ENCODE peak calls at places on chromosomes 12 and 14, in four cellular contexts. H, K, W and P are unnamed samples.
A peak's percentile ranks its signal among the peaks of the same experiment; 100 is the strongest.

GRCh38 chr14:50333010-50333409 is 20.9 kb downstream of the DMAC2L start:
- DNase-seq in W (no peak), H (no peak), K (no peak), P (peak; percentile 75)

GRCh38 chr12:17030338-17030737 is 424.4 kb upstream of the LMO3 start:
- DNase-seq in W (no peak), K (no peak), H (no peak), P (no peak)

GRCh38 chr14:31740688-31741087 is 179.5 kb downstream of the NUBPL start:
- DNase-seq in H (no peak), W (no peak), K (no peak), P (no peak)

GRCh38 chr14:61578745-61579144 is 116.6 kb upstream of the HIF1A start:
- DNase-seq in W (no peak), K (no peak), H (no peak), P (no peak)

GRCh38 chr12:19462441-19462840 is 23.1 kb downstream of the AEBP2 start:
- DNase-seq in K (no peak), H (no peak), W (no peak), P (no peak)

GRCh38 chr12:1593232-1594044 is 943 bp downstream of the FBXL14 start:
- DNase-seq in H (peak; percentile 68), W (peak; percentile 66), K (peak; percentile 74), P (peak; percentile 78)

GRCh38 chr12:60977966-60978365 is 1282.2 kb upstream of the USP15 start:
- DNase-seq in K (no peak), W (no peak), H (no peak), P (no peak)

GRCh38 chr14:21668377-21668776 is 5.2 kb downstream of the OR4E1 start:
- DNase-seq in H (no peak), W (no peak), K (no peak), P (no peak)

GRCh38 chr12:95243497-95244183 is 26.0 kb downstream of the VEZT start:
- DNase-seq in K (no peak), W (no peak), H (no peak), P (no peak)

GRCh38 chr12:16225692-16226091 is 51.8 kb downstream of the SLC15A5 start:
- DNase-seq in W (no peak), K (no peak), H (no peak), P (no peak)

GRCh38 chr14:32252030-32252670 is 49.1 kb upstream of the RNU6-8 start:
- DNase-seq in W (peak; percentile 61), H (peak; percentile 43), K (peak; percentile 53), P (peak; percentile 72)

GRCh38 chr14:32367501-32367900 is 38.4 kb downstream of the AKAP6 start:
- DNase-seq in K (no peak), W (no peak), H (no peak), P (no peak)

GRCh38 chr14:94044476-94045091 is 18.4 kb downstream of the OTUB2 start:
- DNase-seq in H (no peak), K (peak; percentile 2), W (no peak), P (peak; percentile 57)

GRCh38 chr12:62934799-62935674 is at the start of gene PPM1H:
- DNase-seq in K (peak; percentile 82), H (peak; percentile 90), W (peak; percentile 91), P (peak; percentile 67)

GRCh38 chr12:53949631-53950440 is 4.9 kb upstream of the HOXC12 start:
- DNase-seq in W (no peak), K (no peak), H (no peak), P (no peak)

GRCh38 chr12:49098035-49098451 is 3.4 kb upstream of the DHH start:
- DNase-seq in H (peak; percentile 61), K (peak; percentile 54), W (peak; percentile 42), P (no peak)

GRCh38 chr12:94174576-94174975 is 26.2 kb downstream of the PLXNC1 start:
- DNase-seq in H (no peak), K (peak; percentile 63), W (peak; percentile 82), P (no peak)

GRCh38 chr14:92568621-92569479 is 55.3 kb downstream of the RIN3 start:
- DNase-seq in W (no peak), K (no peak), H (no peak), P (peak; percentile 74)

GRCh38 chr14:65167072-65167645 is 64.8 kb upstream of the MAX start:
- DNase-seq in K (no peak), W (no peak), H (no peak), P (no peak)

GRCh38 chr12:90287585-90287984 is 578.9 kb upstream of the ATP2B1 start:
- DNase-seq in W (no peak), K (no peak), H (no peak), P (no peak)

GRCh38 chr12:3348055-3348454 is 142.9 kb upstream of the PRMT8 start:
- DNase-seq in K (no peak), H (no peak), W (no peak), P (no peak)

DNA sequence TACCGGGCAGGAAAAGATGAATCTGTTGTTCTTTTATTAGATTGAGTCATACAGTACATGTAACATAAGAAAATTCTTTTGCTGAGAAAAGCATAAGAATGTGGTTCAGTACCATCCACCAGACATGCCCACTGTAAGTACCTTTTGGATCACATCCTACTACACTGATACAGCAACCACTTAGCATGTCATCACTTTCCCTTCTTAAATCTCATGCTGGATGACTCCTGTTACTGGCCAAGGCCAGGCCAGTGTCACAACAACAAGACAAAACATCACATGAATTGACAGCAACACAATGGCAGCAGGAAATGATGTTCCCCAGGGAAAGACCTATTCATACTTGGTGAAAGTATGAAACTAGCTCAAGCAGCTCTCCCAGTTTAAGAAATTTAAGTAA is 46.4 kb downstream of the STXBP6 start:
- DNase-seq in W (no peak), K (no peak), H (no peak), P (no peak)
- TF ChIP-seq EP300 in W (peak; percentile 31), K (no peak), H (no peak), P (no peak)

GRCh38 chr12:117069926-117070900 is 29.0 kb downstream of the TESC start:
- DNase-seq in K (peak; percentile 23), H (peak; percentile 54), W (peak; percentile 64), P (no peak)
- TF ChIP-seq POLR2AphosphoS5 in K (no peak), H (no peak), W (no peak), P (no peak)

DNA sequence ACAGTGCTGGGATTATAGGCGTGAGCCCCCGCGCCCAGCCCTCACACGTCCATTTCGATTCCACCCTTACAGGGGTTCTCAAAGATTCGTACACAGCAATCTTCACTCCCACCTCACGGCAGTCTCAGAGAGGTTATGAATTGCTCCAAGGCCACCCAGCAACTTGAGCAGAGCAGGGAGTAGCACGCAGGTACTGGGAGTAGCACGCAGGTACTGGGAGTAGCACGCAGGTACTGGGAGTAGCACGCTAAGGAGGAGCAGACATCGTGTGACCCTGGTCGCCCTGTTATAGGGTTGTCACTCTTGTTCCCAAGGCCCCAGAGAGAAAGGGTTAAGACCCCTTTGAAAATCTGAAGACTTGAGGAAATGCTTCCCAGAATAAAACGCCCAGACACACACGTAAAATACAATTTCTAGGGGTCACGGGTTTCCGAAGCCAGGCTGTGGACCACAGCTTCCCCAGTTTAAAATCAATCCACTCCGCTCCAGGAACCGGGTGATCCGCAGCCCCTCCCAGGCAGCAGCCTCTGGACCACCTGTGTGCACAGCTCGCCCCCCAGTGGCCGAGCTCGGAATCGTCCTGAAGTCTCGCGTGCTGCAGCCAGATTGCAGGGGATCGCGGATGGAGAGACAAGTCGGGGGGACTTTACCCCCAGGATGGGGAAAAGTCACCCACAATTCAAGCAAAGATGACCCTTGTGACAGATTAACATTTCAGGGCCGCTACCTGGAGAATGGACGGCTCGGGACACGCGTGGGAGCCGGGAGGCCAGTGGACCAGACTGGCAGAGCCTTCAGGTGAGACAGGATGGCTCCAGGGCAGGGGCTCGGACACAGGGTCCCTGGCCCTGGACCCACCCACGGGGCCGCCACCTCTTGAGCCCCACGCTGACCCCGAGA is 92.0 kb downstream of the SCARB1 start:
- DNase-seq in K (peak; percentile 87), H (peak; percentile 89), W (peak; percentile 88), P (peak; percentile 92)
- TF ChIP-seq POLR2A in K (no peak), H (no peak), W (no peak), P (no peak)

DNA sequence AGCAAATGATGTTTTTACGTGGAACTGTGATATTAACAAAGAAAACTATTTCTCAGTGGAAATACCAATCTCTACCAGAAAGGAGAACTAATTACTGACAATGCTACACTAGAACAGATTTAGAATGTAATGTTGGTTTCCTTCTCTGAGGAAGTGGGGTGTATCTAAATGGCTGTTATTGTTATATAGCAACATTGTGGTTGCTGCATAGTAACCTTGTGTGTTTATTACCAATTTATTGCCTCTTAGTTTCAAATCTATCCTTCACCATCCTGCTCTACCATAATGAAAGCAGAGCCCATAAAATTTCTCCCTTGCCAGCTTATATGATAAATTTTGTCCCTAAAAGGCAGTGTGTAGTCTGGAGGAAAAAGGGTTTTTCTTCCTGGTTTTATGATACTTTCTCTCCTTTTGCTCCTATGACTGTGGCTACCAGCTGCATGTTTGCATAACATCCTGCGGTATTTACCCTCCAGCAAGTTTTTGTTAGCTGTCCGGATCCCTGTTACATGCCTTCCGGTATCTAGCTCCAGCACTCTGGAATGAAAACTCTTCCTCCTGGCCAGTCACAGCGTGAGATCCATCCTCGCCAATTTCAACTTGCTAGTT is 5.7 kb upstream of the KLRK1 start:
- DNase-seq in H (peak; percentile 31), K (peak; percentile 40), W (no peak), P (peak; percentile 71)
- TF ChIP-seq EP300 in H (no peak), K (no peak), W (no peak), P (no peak)

DNA sequence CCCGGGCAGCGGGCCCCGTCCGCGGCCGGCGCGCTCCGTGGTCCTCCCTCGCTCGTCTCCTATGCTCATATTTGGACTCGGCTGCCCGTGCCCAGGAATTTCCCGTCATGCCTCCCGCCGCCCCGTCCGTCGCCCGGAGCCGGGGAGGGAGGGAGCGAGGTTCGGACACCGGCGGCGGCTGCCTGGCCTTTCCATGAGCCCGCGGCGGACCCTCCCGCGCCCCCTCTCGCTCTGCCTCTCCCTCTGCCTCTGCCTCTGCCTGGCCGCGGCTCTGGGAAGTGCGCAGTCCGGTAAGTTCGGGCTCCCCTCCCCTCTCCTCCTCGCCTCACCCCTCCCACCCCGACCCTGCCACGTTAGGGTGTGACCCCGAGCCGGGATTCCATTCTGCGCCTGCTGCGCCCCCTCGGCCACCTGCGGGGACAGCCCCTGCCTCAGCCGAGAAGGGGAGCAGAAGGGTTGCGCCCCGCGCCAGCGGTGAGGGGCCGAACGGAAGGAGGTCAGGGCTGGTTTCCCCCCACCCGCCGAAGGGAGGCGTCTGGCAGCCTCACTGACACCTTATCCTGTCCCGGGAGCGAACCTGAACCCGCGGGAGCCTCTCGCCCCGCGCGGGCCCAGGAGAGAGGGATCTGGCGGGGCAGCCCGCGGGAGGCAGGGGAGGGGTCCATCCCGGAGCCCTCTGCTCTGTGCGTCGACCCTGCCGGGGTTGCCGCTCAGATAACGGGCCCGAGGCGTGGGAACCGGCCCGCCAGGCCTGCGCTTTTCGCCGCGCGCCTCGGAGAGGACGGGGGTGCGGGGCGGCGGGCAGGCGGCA is at the start of gene MSRB3:
- DNase-seq in W (peak; percentile 54), K (peak; percentile 53), H (peak; percentile 43), P (peak; percentile 92)
- TF ChIP-seq POLR2AphosphoS5 in W (no peak), K (peak; percentile 75), H (peak; percentile 86), P (peak; percentile 97)

GRCh38 chr14:105528197-105528858 is 1.9 kb downstream of the TMEM121 start:
- DNase-seq in K (peak; percentile 81), W (peak; percentile 71), H (peak; percentile 83), P (peak; percentile 87)
- TF ChIP-seq POLR2A in K (no peak), W (no peak), H (no peak), P (peak; percentile 15)

DNA sequence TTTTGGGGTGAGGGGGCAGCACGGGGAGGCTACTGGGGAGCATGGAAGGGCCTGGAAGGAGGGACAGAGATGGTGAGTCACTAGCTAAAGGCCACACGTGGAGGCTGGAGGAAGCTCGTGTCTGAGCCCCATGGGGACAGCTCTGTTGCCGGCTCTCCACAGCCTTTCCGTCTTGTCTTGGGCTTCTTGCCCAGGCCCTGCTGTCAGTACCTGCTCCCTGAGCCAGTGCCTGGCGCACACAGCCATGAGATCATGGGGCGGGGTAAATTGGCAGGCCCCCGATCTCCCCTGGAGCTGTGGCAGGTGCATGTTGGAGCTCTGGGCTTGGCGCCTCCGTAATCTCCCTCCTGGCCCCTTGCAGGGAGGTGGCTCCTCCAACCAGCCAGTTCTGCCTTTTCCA is 16.1 kb upstream of the KRT80 start:
- DNase-seq in H (peak; percentile 86), W (peak; percentile 69), K (no peak), P (peak; percentile 75)
- TF ChIP-seq EP300 in H (no peak), W (no peak), K (no peak), P (no peak)

GRCh38 chr12:55705802-55706402 is 1.8 kb downstream of the ITGA7 start:
- DNase-seq in K (no peak), W (no peak), H (no peak), P (no peak)
- TF ChIP-seq POLR2AphosphoS5 in K (no peak), W (no peak), H (no peak), P (peak; percentile 6)